ENCODE peak calls at places on chromosomes 11 and 22, in six cellular contexts. U, R, X, D, V and E are unnamed samples.

GRCh38 chr11:59706518-59707285 is 6.9 kb downstream of the OR10V1 start:
- DNase-seq in X (no peak), D (no peak), U (peak; percentile 48), R (peak; percentile 50), V (no peak), E (no peak)

GRCh38 chr11:55719608-55720160 is 53.6 kb upstream of the OR5D13 start:
- DNase-seq in R (no peak), X (no peak), V (no peak), U (no peak), D (no peak), E (no peak)

GRCh38 chr11:70048279-70049024 is 29.7 kb upstream of the ANO1 start:
- DNase-seq in D (no peak), V (peak; percentile 67), U (peak; percentile 71), X (no peak), R (peak; percentile 55), E (peak; percentile 72)

GRCh38 chr11:133724116-133724515 is 121.2 kb downstream of the SPATA19 start:
- DNase-seq in V (no peak), U (no peak), R (no peak), D (no peak), X (no peak), E (no peak)

GRCh38 chr11:134854391-134854991 is 442.4 kb upstream of the B3GAT1 start:
- DNase-seq in X (no peak), U (no peak), V (no peak), D (no peak), R (no peak), E (no peak)

GRCh38 chr11:96091476-96091875 is 167.6 kb upstream of the MTMR2 start:
- DNase-seq in V (no peak), D (peak; percentile 18), R (no peak), X (no peak), U (no peak), E (no peak)

GRCh38 chr11:109972181-109972715 is 120.9 kb upstream of the ZC3H12C start:
- DNase-seq in D (no peak), U (no peak), R (no peak), V (no peak), X (peak; percentile 70), E (no peak)

GRCh38 chr11:114171257-114172054 is 111.9 kb downstream of the ZBTB16 start:
- DNase-seq in U (no peak), D (peak; percentile 10), X (no peak), R (no peak), V (no peak), E (no peak)

GRCh38 chr11:75344761-75345454 is 6.6 kb downstream of the ARRB1 start:
- DNase-seq in D (no peak), R (no peak), X (no peak), V (no peak), U (no peak), E (no peak)

GRCh38 chr11:14054708-14055107 is 92.2 kb downstream of the SPON1 start:
- DNase-seq in V (no peak), D (no peak), U (no peak), X (no peak), R (no peak), E (no peak)

GRCh38 chr22:42720263-42721044 is at the start of gene A4GALT:
- DNase-seq in X (no peak), D (no peak), R (no peak), V (peak; percentile 63), U (peak; percentile 68), E (peak; percentile 54)

GRCh38 chr22:35514366-35514765 is 26.3 kb upstream of the RASD2 start:
- DNase-seq in U (no peak), X (no peak), R (no peak), V (no peak), D (no peak), E (no peak)

GRCh38 chr11:102448869-102449224 is 3.7 kb downstream of the TMEM123 start:
- DNase-seq in X (no peak), D (peak; percentile 53), U (no peak), V (no peak), R (no peak), E (no peak)

GRCh38 chr11:78782725-78783124 is 208.1 kb upstream of the NARS2 start:
- DNase-seq in U (no peak), D (no peak), X (no peak), R (no peak), V (no peak), E (no peak)

GRCh38 chr11:129846508-129847335 is 31.1 kb downstream of the TMEM45B start:
- DNase-seq in R (no peak), D (peak; percentile 83), V (no peak), U (no peak), X (peak; percentile 17), E (no peak)

GRCh38 chr22:32800158-32800557 is 1.3 kb upstream of the TIMP3 start:
- DNase-seq in R (no peak), V (no peak), D (no peak), U (no peak), X (no peak), E (no peak)

GRCh38 chr11:103051986-103052385 is 40.0 kb downstream of the DCUN1D5 start:
- DNase-seq in D (no peak), R (no peak), V (no peak), U (no peak), X (no peak), E (no peak)

GRCh38 chr11:122197055-122197987 is 81.3 kb upstream of the BLID start:
- DNase-seq in U (no peak), D (peak; percentile 57), R (peak; percentile 99), X (no peak), V (no peak), E (no peak)

GRCh38 chr11:75668508-75669297 is at the start of gene MAP6:
- DNase-seq in U (peak; percentile 30), D (no peak), X (no peak), V (peak; percentile 85), R (no peak), E (peak; percentile 73)

GRCh38 chr11:42524534-42525227 is 787.1 kb upstream of the API5 start:
- DNase-seq in U (peak; percentile 10), V (peak; percentile 50), R (no peak), D (peak; percentile 41), X (peak; percentile 5), E (peak; percentile 82)

GRCh38 chr11:605286-606129 is 10.2 kb downstream of the IRF7 start:
- DNase-seq in R (no peak), U (no peak), X (no peak), D (no peak), V (no peak), E (no peak)

GRCh38 chr22:43128928-43129424 is 14.2 kb downstream of the MCAT start:
- DNase-seq in D (no peak), X (no peak), R (no peak), V (no peak), U (peak; percentile 66), E (peak; percentile 39)

GRCh38 chr11:101429708-101430107 is 154.1 kb downstream of the TRPC6 start:
- DNase-seq in D (peak; percentile 12), V (no peak), U (no peak), X (no peak), R (no peak), E (no peak)

GRCh38 chr11:79544324-79544723 is 103.5 kb upstream of the TENM4 start:
- DNase-seq in R (no peak), X (no peak), V (peak; percentile 70), D (no peak), U (no peak), E (no peak)

GRCh38 chr11:68045900-68046299 is 7.1 kb downstream of the TCIRG1 start:
- DNase-seq in V (no peak), D (no peak), U (no peak), X (no peak), R (no peak), E (no peak)

GRCh38 chr11:68043349-68044144 is 4.7 kb downstream of the TCIRG1 start:
- DNase-seq in X (no peak), V (peak; percentile 53), R (no peak), D (no peak), U (peak; percentile 93), E (no peak)

GRCh38 chr11:68043029-68043348 is 4.2 kb downstream of the TCIRG1 start:
- DNase-seq in R (no peak), D (no peak), U (peak; percentile 59), V (peak; percentile 43), X (no peak), E (no peak)

GRCh38 chr11:68044145-68044813 is 5.5 kb downstream of the TCIRG1 start:
- DNase-seq in D (no peak), U (no peak), R (no peak), V (peak; percentile 47), X (no peak), E (no peak)

DNA sequence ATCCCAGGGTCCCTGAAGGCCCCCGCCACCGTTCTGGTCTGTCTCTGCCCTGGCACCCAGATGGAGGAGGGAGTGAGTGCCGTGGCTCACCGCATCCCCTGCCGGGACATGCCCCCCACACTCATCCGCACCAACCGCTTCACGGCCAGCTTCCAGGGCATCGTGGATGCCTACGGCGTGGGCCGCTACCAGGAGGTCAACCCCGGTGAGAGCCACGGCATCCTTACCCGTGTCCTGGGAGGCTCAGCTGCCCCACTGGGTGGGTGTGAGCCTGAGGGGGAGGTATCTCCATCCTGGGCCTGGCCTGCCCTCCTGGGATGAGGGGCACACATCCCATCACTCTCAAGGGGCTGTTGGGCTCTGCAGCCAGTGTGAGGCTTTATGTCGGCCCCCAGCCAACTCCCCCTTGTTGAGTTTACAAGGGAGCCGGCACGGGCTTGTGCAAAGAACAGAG is 6.1 kb downstream of the TCIRG1 start:
- DNase-seq in V (peak; percentile 31), D (no peak), X (no peak), R (no peak), U (no peak), E (no peak)
- H2AFZ ChIP-seq in V (no peak overlapping the region), D (no peak overlapping the region), X (no peak overlapping the region), R (no peak overlapping the region), U (no peak overlapping the region), E (no peak overlapping the region)

GRCh38 chr11:64844330-64845124 is at the start of gene CDC42BPG:
- DNase-seq in D (peak; percentile 27), U (peak; percentile 96), V (peak; percentile 93), R (peak; percentile 57), X (no peak), E (peak; percentile 97)
- TF ChIP-seq POLR2AphosphoS5 in D (no peak), U (no peak), V (no peak), R (peak; percentile 51), X (no peak), E (no peak)

GRCh38 chr11:2218234-2218633 is 46.6 kb upstream of the TH start:
- DNase-seq in R (no peak), X (no peak), D (no peak), V (no peak), U (no peak), E (no peak)
- TF ChIP-seq REST in R (no peak), X (no peak), D (no peak), V (no peak), U (no peak), E (no peak)

DNA sequence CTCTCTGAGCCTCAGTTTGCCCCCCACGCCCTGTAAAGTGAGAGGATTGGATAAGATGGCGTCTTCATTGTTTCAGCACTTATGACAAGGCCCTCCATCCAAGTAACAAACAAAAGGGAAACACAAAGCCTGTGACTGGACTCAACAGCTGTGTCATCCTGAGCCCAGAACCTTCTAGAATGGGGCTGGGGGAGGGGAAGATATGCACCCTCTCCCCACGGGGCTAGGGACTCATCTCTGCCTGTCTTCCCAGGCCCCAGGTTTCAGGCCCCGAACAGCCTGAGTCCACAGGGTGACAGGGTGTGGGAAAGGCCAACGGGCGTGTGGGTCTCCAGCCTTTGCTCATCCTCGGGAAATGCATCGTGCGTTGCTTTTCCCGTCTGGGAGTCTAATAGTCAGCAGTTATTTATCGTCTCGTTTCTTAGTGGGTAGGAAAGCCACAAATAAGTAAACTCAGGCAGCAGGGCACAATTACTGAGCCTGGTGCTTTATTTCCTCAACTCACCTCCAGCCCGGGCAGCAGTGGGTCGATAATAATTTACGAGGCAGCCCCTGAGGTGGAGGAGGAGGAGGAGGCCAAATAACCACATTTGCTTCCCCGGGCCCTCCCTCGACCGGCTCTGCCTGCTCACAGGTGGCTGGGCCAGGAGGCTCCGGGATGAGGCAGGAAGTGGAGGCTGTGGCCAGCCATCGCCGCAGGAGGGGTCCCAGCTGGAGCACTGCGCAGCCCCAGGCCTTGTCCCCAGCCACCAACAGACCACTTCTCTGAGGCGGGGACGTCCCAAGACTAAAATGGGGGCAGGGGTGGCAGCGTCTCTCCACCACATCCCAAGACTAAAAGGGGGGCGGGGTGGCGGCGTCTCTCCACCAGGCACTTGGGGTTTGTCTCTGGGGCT is 54.4 kb downstream of the FLRT1 start:
- DNase-seq in R (no peak), X (no peak), U (no peak), V (no peak), D (no peak), E (no peak)
- H2AFZ ChIP-seq in R (no peak overlapping the region), X (no peak overlapping the region), U (no peak overlapping the region), V (no peak overlapping the region), D (no peak overlapping the region), E (no peak overlapping the region)